ENCODE peak calls at places on chromosome 6, in eight cellular contexts. One of them, this sample, is unnamed.

GRCh38 chr6:48775157-48775556 is 664.2 kb upstream of the PTCHD4 start:
- DNase-seq in HepG2: no peak
- DNase-seq in HCT116: no peak
- DNase-seq in GM12878: no peak
- DNase-seq in SK-N-SH: no peak
- DNase-seq in endothelial cell of umbilical vein: no peak
- DNase-seq in A549: no peak
- DNase-seq in NB4: no peak
- DNase-seq in this sample: no peak

GRCh38 chr6:18387061-18387721 is at the start of gene RNF144B:
- DNase-seq in endothelial cell of umbilical vein: peak
- DNase-seq in GM12878: peak
- DNase-seq in SK-N-SH: peak
- DNase-seq in HCT116: peak
- DNase-seq in NB4: peak
- DNase-seq in HepG2: peak
- DNase-seq in A549: peak
- DNase-seq in this sample: peak

GRCh38 chr6:99307295-99307907 is 42.1 kb downstream of the FAXC start:
- DNase-seq in SK-N-SH: no peak
- DNase-seq in HCT116: no peak
- DNase-seq in A549: no peak
- DNase-seq in GM12878: no peak
- DNase-seq in HepG2: no peak
- DNase-seq in endothelial cell of umbilical vein: no peak
- DNase-seq in NB4: no peak
- DNase-seq in this sample: no peak

GRCh38 chr6:41428402-41428994 is 93.1 kb downstream of the NCR2 start:
- DNase-seq in SK-N-SH: no peak
- DNase-seq in NB4: peak
- DNase-seq in GM12878: no peak
- DNase-seq in endothelial cell of umbilical vein: peak
- DNase-seq in HepG2: no peak
- DNase-seq in A549: no peak
- DNase-seq in HCT116: no peak
- DNase-seq in this sample: no peak

GRCh38 chr6:34697904-34698557 is 1.5 kb upstream of the ILRUN start:
- DNase-seq in A549: no peak
- DNase-seq in NB4: peak
- DNase-seq in endothelial cell of umbilical vein: no peak
- DNase-seq in SK-N-SH: no peak
- DNase-seq in GM12878: no peak
- DNase-seq in HCT116: no peak
- DNase-seq in HepG2: no peak
- DNase-seq in this sample: no peak

GRCh38 chr6:12538881-12539357 is 177.6 kb upstream of the PHACTR1 start:
- DNase-seq in HepG2: peak
- DNase-seq in GM12878: no peak
- DNase-seq in HCT116: no peak
- DNase-seq in SK-N-SH: no peak
- DNase-seq in A549: no peak
- DNase-seq in NB4: no peak
- DNase-seq in endothelial cell of umbilical vein: peak
- DNase-seq in this sample: no peak

GRCh38 chr6:44309092-44309491 is 4.1 kb downstream of the AARS2 start:
- DNase-seq in SK-N-SH: no peak
- DNase-seq in HCT116: no peak
- DNase-seq in HepG2: no peak
- DNase-seq in NB4: no peak
- DNase-seq in endothelial cell of umbilical vein: no peak
- DNase-seq in GM12878: no peak
- DNase-seq in A549: no peak
- DNase-seq in this sample: no peak

GRCh38 chr6:116531675-116532570 is 13.6 kb downstream of the TRAPPC3L start:
- DNase-seq in SK-N-SH: peak
- DNase-seq in GM12878: no peak
- DNase-seq in NB4: peak
- DNase-seq in endothelial cell of umbilical vein: peak
- DNase-seq in A549: peak
- DNase-seq in HCT116: peak
- DNase-seq in HepG2: peak
- DNase-seq in this sample: peak

GRCh38 chr6:82761674-82762345 is 303.8 kb downstream of the UBE3D start:
- DNase-seq in HepG2: no peak
- DNase-seq in HCT116: no peak
- DNase-seq in endothelial cell of umbilical vein: no peak
- DNase-seq in A549: no peak
- DNase-seq in GM12878: no peak
- DNase-seq in NB4: no peak
- DNase-seq in SK-N-SH: no peak
- DNase-seq in this sample: no peak

GRCh38 chr6:7893342-7893741 is 17.2 kb downstream of the TXNDC5 start:
- DNase-seq in SK-N-SH: no peak
- DNase-seq in HCT116: no peak
- DNase-seq in A549: no peak
- DNase-seq in HepG2: no peak
- DNase-seq in GM12878: no peak
- DNase-seq in endothelial cell of umbilical vein: no peak
- DNase-seq in NB4: no peak
- DNase-seq in this sample: no peak

GRCh38 chr6:44898296-44898930 is 429.7 kb upstream of the RUNX2 start:
- DNase-seq in HepG2: no peak
- DNase-seq in A549: no peak
- DNase-seq in NB4: no peak
- DNase-seq in GM12878: no peak
- DNase-seq in SK-N-SH: no peak
- DNase-seq in HCT116: no peak
- DNase-seq in endothelial cell of umbilical vein: no peak
- DNase-seq in this sample: peak

GRCh38 chr6:56775498-56776166 is 132.9 kb upstream of the DST start:
- DNase-seq in endothelial cell of umbilical vein: no peak
- DNase-seq in GM12878: no peak
- DNase-seq in SK-N-SH: no peak
- DNase-seq in A549: no peak
- DNase-seq in NB4: no peak
- DNase-seq in HCT116: no peak
- DNase-seq in HepG2: no peak
- DNase-seq in this sample: no peak

GRCh38 chr6:87899499-87900147 is 148.0 kb upstream of the SPACA1 start:
- DNase-seq in endothelial cell of umbilical vein: no peak
- DNase-seq in HepG2: peak
- DNase-seq in HCT116: no peak
- DNase-seq in SK-N-SH: no peak
- DNase-seq in NB4: no peak
- DNase-seq in A549: no peak
- DNase-seq in GM12878: no peak
- DNase-seq in this sample: no peak

GRCh38 chr6:26299286-26300042 is 65.5 kb upstream of the BTN3A2 start:
- DNase-seq in GM12878: no peak
- DNase-seq in endothelial cell of umbilical vein: no peak
- DNase-seq in A549: no peak
- DNase-seq in HCT116: no peak
- DNase-seq in NB4: no peak
- DNase-seq in SK-N-SH: no peak
- DNase-seq in HepG2: no peak
- DNase-seq in this sample: no peak

GRCh38 chr6:107871981-107872380 is 47.9 kb upstream of the SCML4 start:
- DNase-seq in NB4: no peak
- DNase-seq in A549: no peak
- DNase-seq in GM12878: no peak
- DNase-seq in endothelial cell of umbilical vein: no peak
- DNase-seq in HepG2: no peak
- DNase-seq in SK-N-SH: no peak
- DNase-seq in HCT116: no peak
- DNase-seq in this sample: no peak
- TF ChIP-seq MAX in NB4: no peak
- TF ChIP-seq MAX in A549: no peak
- TF ChIP-seq MAX in GM12878: no peak
- TF ChIP-seq MAX in endothelial cell of umbilical vein: no peak
- TF ChIP-seq MAX in HepG2: no peak
- TF ChIP-seq MAX in SK-N-SH: no peak
- TF ChIP-seq MAX in HCT116: no peak
- TF ChIP-seq MAX in this sample: no peak

GRCh38 chr6:106783631-106784566 is 154.5 kb downstream of the QRSL1 start:
- DNase-seq in HCT116: no peak
- DNase-seq in GM12878: no peak
- DNase-seq in HepG2: no peak
- DNase-seq in A549: peak
- DNase-seq in NB4: no peak
- DNase-seq in SK-N-SH: no peak
- DNase-seq in endothelial cell of umbilical vein: no peak
- DNase-seq in this sample: no peak

GRCh38 chr6:106778943-106779342 is 149.6 kb downstream of the QRSL1 start:
- DNase-seq in NB4: no peak
- DNase-seq in endothelial cell of umbilical vein: no peak
- DNase-seq in HepG2: no peak
- DNase-seq in A549: no peak
- DNase-seq in GM12878: no peak
- DNase-seq in HCT116: no peak
- DNase-seq in SK-N-SH: no peak
- DNase-seq in this sample: no peak

GRCh38 chr6:106787327-106788196 is 158.2 kb downstream of the QRSL1 start:
- DNase-seq in NB4: no peak
- DNase-seq in HepG2: peak
- DNase-seq in endothelial cell of umbilical vein: no peak
- DNase-seq in A549: peak
- DNase-seq in SK-N-SH: no peak
- DNase-seq in GM12878: no peak
- DNase-seq in HCT116: no peak
- DNase-seq in this sample: no peak

DNA sequence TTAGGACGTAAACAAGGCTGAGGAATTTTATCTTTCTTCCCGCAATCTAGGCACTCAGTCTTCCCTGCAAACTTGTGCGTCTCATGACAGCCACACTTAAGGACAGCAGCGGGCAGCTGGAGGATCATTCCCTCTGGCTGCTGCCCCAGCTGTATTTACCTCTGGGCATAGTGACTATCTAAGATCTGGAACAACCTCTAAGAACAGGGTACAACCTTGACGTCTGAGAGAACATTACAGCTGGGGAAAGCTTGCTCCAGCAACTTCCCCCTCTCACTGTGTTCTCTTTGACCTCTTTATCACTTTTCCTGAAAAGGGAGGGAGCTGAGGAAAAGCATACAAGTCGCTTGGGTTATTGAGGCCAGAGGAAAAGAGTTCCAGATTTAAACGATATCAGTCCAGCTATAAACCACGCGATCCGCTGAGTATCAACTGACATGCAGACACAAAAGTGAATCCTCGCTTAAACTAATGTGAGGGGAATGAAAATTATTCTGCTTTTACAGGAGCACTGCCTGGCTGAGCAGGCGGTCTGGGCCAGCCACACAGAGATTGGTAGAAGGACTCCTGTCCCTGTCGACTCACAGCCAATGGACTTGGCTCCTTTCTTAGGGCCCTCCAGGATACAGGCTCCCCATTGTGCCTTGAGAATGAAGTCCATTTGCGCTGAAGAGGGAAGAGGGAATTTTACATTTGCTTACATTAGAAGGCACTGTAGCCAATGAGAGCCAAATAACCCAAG is 153.3 kb downstream of the QRSL1 start:
- DNase-seq in HCT116: no peak
- DNase-seq in NB4: no peak
- DNase-seq in SK-N-SH: no peak
- DNase-seq in endothelial cell of umbilical vein: no peak
- DNase-seq in GM12878: no peak
- DNase-seq in A549: no peak
- DNase-seq in HepG2: no peak
- DNase-seq in this sample: no peak
- H3K4me3 ChIP-seq in HCT116: no peak
- H3K4me3 ChIP-seq in NB4: no peak
- H3K4me3 ChIP-seq in SK-N-SH: no peak
- H3K4me3 ChIP-seq in endothelial cell of umbilical vein: no peak
- H3K4me3 ChIP-seq in GM12878: no peak
- H3K4me3 ChIP-seq in A549: no peak
- H3K4me3 ChIP-seq in HepG2: no peak
- H3K4me3 ChIP-seq in this sample: no peak

DNA sequence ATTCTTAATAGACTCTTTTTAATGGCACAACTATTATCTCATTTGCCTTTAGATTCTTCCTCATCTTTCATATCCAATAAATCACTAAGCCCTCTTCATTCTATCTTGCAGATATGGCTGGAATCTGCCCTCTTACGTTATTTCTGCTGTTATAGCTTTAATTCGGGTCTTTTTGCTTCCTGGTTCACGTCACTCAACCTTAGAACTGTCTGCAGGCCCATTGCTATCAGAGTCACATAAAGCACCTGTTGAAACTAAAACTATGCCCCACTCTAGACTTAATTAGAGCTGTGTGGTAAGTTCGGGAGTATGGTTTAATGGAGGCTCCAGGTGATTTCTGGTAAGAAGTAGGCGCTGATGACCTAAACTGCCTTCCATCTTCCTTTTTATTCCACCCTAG is 988 bp downstream of the QRSL1 start:
- DNase-seq in NB4: peak
- DNase-seq in HCT116: no peak
- DNase-seq in SK-N-SH: no peak
- DNase-seq in HepG2: no peak
- DNase-seq in A549: no peak
- DNase-seq in endothelial cell of umbilical vein: no peak
- DNase-seq in GM12878: no peak
- DNase-seq in this sample: no peak
- TF ChIP-seq MAX in NB4: no peak
- TF ChIP-seq MAX in HCT116: no peak
- TF ChIP-seq MAX in SK-N-SH: no peak
- TF ChIP-seq MAX in HepG2: no peak
- TF ChIP-seq MAX in A549: no peak
- TF ChIP-seq MAX in endothelial cell of umbilical vein: no peak
- TF ChIP-seq MAX in GM12878: no peak
- TF ChIP-seq MAX in this sample: no peak

GRCh38 chr6:10425177-10425972 is 10.5 kb upstream of the TFAP2A start:
- DNase-seq in A549: no peak
- DNase-seq in GM12878: no peak
- DNase-seq in endothelial cell of umbilical vein: no peak
- DNase-seq in HepG2: no peak
- DNase-seq in NB4: no peak
- DNase-seq in HCT116: no peak
- DNase-seq in SK-N-SH: no peak
- DNase-seq in this sample: no peak
- H3K4me3 ChIP-seq in A549: no peak
- H3K4me3 ChIP-seq in GM12878: peak
- H3K4me3 ChIP-seq in endothelial cell of umbilical vein: peak
- H3K4me3 ChIP-seq in HepG2: no peak
- H3K4me3 ChIP-seq in NB4: no peak
- H3K4me3 ChIP-seq in HCT116: no peak
- H3K4me3 ChIP-seq in SK-N-SH: no peak
- H3K4me3 ChIP-seq in this sample: peak

GRCh38 chr6:33290459-33290858 is 1.1 kb downstream of the PFDN6 start:
- DNase-seq in endothelial cell of umbilical vein: no peak
- DNase-seq in SK-N-SH: no peak
- DNase-seq in NB4: no peak
- DNase-seq in A549: no peak
- DNase-seq in HepG2: no peak
- DNase-seq in HCT116: no peak
- DNase-seq in GM12878: no peak
- DNase-seq in this sample: no peak
- TF ChIP-seq MAX in endothelial cell of umbilical vein: no peak
- TF ChIP-seq MAX in SK-N-SH: no peak
- TF ChIP-seq MAX in NB4: no peak
- TF ChIP-seq MAX in A549: no peak
- TF ChIP-seq MAX in HepG2: no peak
- TF ChIP-seq MAX in HCT116: no peak
- TF ChIP-seq MAX in GM12878: no peak
- TF ChIP-seq MAX in this sample: no peak

GRCh38 chr6:167000759-167001158 is 1.6 kb downstream of the CEP43 start:
- DNase-seq in A549: no peak
- DNase-seq in SK-N-SH: no peak
- DNase-seq in GM12878: no peak
- DNase-seq in HCT116: no peak
- DNase-seq in HepG2: no peak
- DNase-seq in NB4: peak
- DNase-seq in endothelial cell of umbilical vein: no peak
- DNase-seq in this sample: no peak
- H3K4me3 ChIP-seq in A549: peak
- H3K4me3 ChIP-seq in SK-N-SH: no peak
- H3K4me3 ChIP-seq in GM12878: peak
- H3K4me3 ChIP-seq in HCT116: no peak
- H3K4me3 ChIP-seq in HepG2: peak
- H3K4me3 ChIP-seq in NB4: peak
- H3K4me3 ChIP-seq in endothelial cell of umbilical vein: peak
- H3K4me3 ChIP-seq in this sample: no peak